ENCODE peak calls at places on chromosome 5, in nine cellular contexts. R is midbrain, P is SIG-M5, S is astrocyte of the spinal cord, V is HTR-8/SVneo, H is A549, N is frontal cortex, C is AG09319, X is ACHN. L is an unnamed sample.

GRCh38 chr5:177194278-177194677 is 60.7 kb downstream of the NSD1 start:
- DNase-seq in R (no peak), P (no peak), S (peak), V (peak), N (no peak), X (peak), H (peak), C (peak), L (no peak)

GRCh38 chr5:30736642-30737041 is 456.8 kb upstream of the CDH6 start:
- DNase-seq in V (no peak), H (no peak), R (no peak), N (no peak), P (no peak), S (peak), X (no peak), C (no peak), L (no peak)

GRCh38 chr5:158388018-158388417 is 529.1 kb upstream of the CLINT1 start:
- DNase-seq in V (no peak), P (no peak), N (no peak), H (no peak), S (no peak), X (no peak), C (no peak), R (no peak), L (no peak)

GRCh38 chr5:148788636-148789035 is 37.8 kb upstream of the ADRB2 start:
- DNase-seq in S (no peak), R (no peak), H (no peak), P (no peak), X (no peak), V (no peak), C (no peak), N (no peak), L (no peak)

GRCh38 chr5:39794511-39794910 is 369.7 kb upstream of the DAB2 start:
- DNase-seq in C (no peak), H (no peak), X (no peak), N (no peak), S (peak), R (no peak), P (no peak), V (no peak), L (no peak)

GRCh38 chr5:1851290-1851934 is 31.3 kb downstream of the IRX4 start:
- DNase-seq in S (no peak), C (no peak), V (no peak), N (no peak), R (no peak), H (no peak), P (no peak), X (no peak), L (no peak)

GRCh38 chr5:103565711-103566110 is 3.1 kb upstream of the NUDT12 start:
- DNase-seq in S (no peak), R (no peak), H (no peak), C (no peak), N (no peak), V (no peak), X (no peak), P (no peak), L (no peak)

GRCh38 chr5:137659209-137659608 is 76.7 kb downstream of the KLHL3 start:
- DNase-seq in P (no peak), H (no peak), V (no peak), S (no peak), N (no peak), R (no peak), X (no peak), C (no peak), L (peak)

GRCh38 chr5:120936652-120937051 is 472.6 kb downstream of the PRR16 start:
- DNase-seq in H (no peak), C (no peak), P (no peak), V (no peak), X (no peak), N (no peak), R (no peak), S (no peak), L (no peak)

GRCh38 chr5:76524872-76525271 is 98.3 kb downstream of the F2RL2 start:
- DNase-seq in P (no peak), X (no peak), C (no peak), V (no peak), N (no peak), R (no peak), H (no peak), S (peak), L (no peak)

GRCh38 chr5:34991486-34992238 is 56.1 kb downstream of the AGXT2 start:
- DNase-seq in V (no peak), C (no peak), S (peak), X (no peak), N (no peak), H (no peak), R (no peak), P (no peak), L (no peak)

GRCh38 chr5:150409638-150410523 is 2.8 kb downstream of the CD74 start:
- DNase-seq in H (peak), P (peak), R (peak), V (peak), X (peak), S (peak), C (peak), N (peak), L (peak)

GRCh38 chr5:73786043-73786831 is 160.2 kb downstream of the ARHGEF28 start:
- DNase-seq in R (no peak), V (no peak), S (no peak), H (no peak), P (no peak), X (no peak), N (no peak), C (no peak), L (no peak)

GRCh38 chr5:12636209-12636608 is 732.0 kb upstream of the CTNND2 start:
- DNase-seq in N (no peak), R (no peak), V (no peak), P (no peak), S (no peak), H (no peak), C (no peak), X (no peak), L (no peak)

GRCh38 chr5:125227333-125228075 is 481.1 kb upstream of the ZNF608 start:
- DNase-seq in S (peak), N (no peak), V (peak), C (no peak), R (no peak), H (peak), P (no peak), X (peak), L (no peak)

GRCh38 chr5:78076351-78076750 is 218.1 kb downstream of the AP3B1 start:
- DNase-seq in H (no peak), C (no peak), S (no peak), P (no peak), V (no peak), X (no peak), R (no peak), N (no peak), L (no peak)

GRCh38 chr5:23763170-23763569 is 255.8 kb downstream of the PRDM9 start:
- DNase-seq in C (no peak), P (no peak), S (no peak), R (no peak), N (no peak), H (no peak), X (no peak), V (no peak), L (no peak)

GRCh38 chr5:93591323-93591945 is 8.4 kb downstream of the NR2F1 start:
- DNase-seq in R (no peak), V (no peak), C (no peak), N (no peak), P (no peak), H (no peak), X (no peak), S (no peak), L (peak)

GRCh38 chr5:181241393-181241975 is 2.2 kb downstream of the RACK1 start:
- DNase-seq in X (peak), P (no peak), V (no peak), S (peak), C (no peak), R (no peak), N (no peak), H (no peak), L (no peak)

GRCh38 chr5:159897786-159898393 is 18.4 kb upstream of the ADRA1B start:
- DNase-seq in H (no peak), V (no peak), X (no peak), P (no peak), R (no peak), C (no peak), N (no peak), S (no peak), L (no peak)

GRCh38 chr5:180811623-180812119 is 9.1 kb upstream of the MGAT1 start:
- DNase-seq in X (no peak), S (no peak), P (no peak), V (no peak), N (no peak), C (no peak), R (no peak), H (no peak), L (no peak)

GRCh38 chr5:87369431-87369830 is 43.3 kb downstream of the CCNH start:
- DNase-seq in P (no peak), V (no peak), X (no peak), S (no peak), N (no peak), H (no peak), R (no peak), C (no peak), L (no peak)

GRCh38 chr5:121221483-121221882 is 630.2 kb upstream of the FTMT start:
- DNase-seq in R (no peak), H (no peak), P (no peak), V (no peak), C (no peak), S (no peak), X (no peak), N (no peak), L (no peak)

GRCh38 chr5:168260353-168261211 is 30.9 kb upstream of the WWC1 start:
- DNase-seq in H (no peak), R (no peak), X (no peak), S (no peak), V (no peak), P (no peak), N (no peak), C (no peak), L (no peak)

GRCh38 chr5:157593036-157593435 is 17.5 kb upstream of the ADAM19 start:
- DNase-seq in S (no peak), V (no peak), H (no peak), P (no peak), C (no peak), R (no peak), X (no peak), N (no peak), L (no peak)

GRCh38 chr5:100950975-100951374 is 47.9 kb upstream of the ST8SIA4 start:
- DNase-seq in S (no peak), H (no peak), N (no peak), V (no peak), C (no peak), P (no peak), X (no peak), R (no peak), L (no peak)

GRCh38 chr5:140130949-140131733 is 5.4 kb downstream of the IGIP start:
- DNase-seq in P (no peak), H (no peak), S (no peak), C (no peak), V (no peak), N (no peak), X (no peak), R (no peak), L (no peak)

GRCh38 chr5:1767524-1768282 is 31.9 kb downstream of the MRPL36 start:
- DNase-seq in C (no peak), H (no peak), N (no peak), S (no peak), P (no peak), R (no peak), V (no peak), X (no peak), L (no peak)

GRCh38 chr5:83029912-83030311 is 47.3 kb downstream of the TMEM167A start:
- DNase-seq in P (no peak), N (no peak), S (peak), V (no peak), X (peak), C (no peak), H (no peak), R (no peak), L (no peak)

GRCh38 chr5:125065736-125066135 is 319.3 kb upstream of the ZNF608 start:
- DNase-seq in N (no peak), R (no peak), H (no peak), C (no peak), P (no peak), X (no peak), V (no peak), S (no peak), L (no peak)

GRCh38 chr5:114361724-114362196 is at the start of gene KCNN2:
- DNase-seq in V (peak), P (peak), R (peak), N (peak), S (peak), H (peak), C (peak), X (peak), L (peak)

L was measured in G401.